ENCODE peak calls at places on chromosomes 1 and 21, in eight cellular contexts. Z is body of pancreas, W is pancreas, A is AG04450, K is B cell, H is dorsolateral prefrontal cortex, Y is MM.1S, T is GM13976. E is an unnamed sample.

GRCh38 chr1:228459091-228459993 is 27.8 kb upstream of the RNF187 start:
- DNase-seq in Z (peak; percentile 37), W (peak; percentile 48), A (peak; percentile 45), K (no peak), H (peak; percentile 58), Y (peak; percentile 54), T (peak; percentile 75), E (peak; percentile 69)

GRCh38 chr1:151611288-151611790 is 511 bp upstream of the SNX27 start:
- DNase-seq in Z (peak; percentile 37), W (peak; percentile 17), A (no peak), K (no peak), H (no peak), Y (no peak), T (no peak), E (no peak)

GRCh38 chr1:8641317-8641997 is 176.0 kb downstream of the RERE start:
- DNase-seq in Z (no peak), W (no peak), A (no peak), K (no peak), H (no peak), Y (no peak), T (no peak), E (no peak)

GRCh38 chr1:154206212-154206611 is at the start of gene CFAP141:
- DNase-seq in Z (no peak), W (no peak), A (no peak), K (no peak), H (no peak), Y (no peak), T (no peak), E (no peak)

GRCh38 chr1:235998812-235999211 is 66.1 kb downstream of the NID1 start:
- DNase-seq in Z (no peak), W (no peak), A (no peak), K (no peak), H (no peak), Y (no peak), T (peak; percentile 36), E (peak; percentile 34)

GRCh38 chr1:203467550-203467921 is 8.1 kb upstream of the PRELP start:
- DNase-seq in Z (peak; percentile 51), W (no peak), A (no peak), K (no peak), H (no peak), Y (no peak), T (no peak), E (no peak)

GRCh38 chr1:60825593-60825992 is 256.8 kb upstream of the NFIA start:
- DNase-seq in Z (no peak), W (no peak), A (no peak), K (no peak), H (no peak), Y (no peak), T (no peak), E (no peak)

GRCh38 chr1:115113781-115114180 is 24.5 kb upstream of the TSPAN2 start:
- DNase-seq in Z (no peak), W (no peak), A (no peak), K (no peak), H (no peak), Y (no peak), T (no peak), E (no peak)

GRCh38 chr1:198118136-198118535 is 38.7 kb upstream of the NEK7 start:
- DNase-seq in Z (peak; percentile 27), W (peak; percentile 27), A (peak; percentile 91), K (no peak), H (no peak), Y (no peak), T (no peak), E (no peak)

GRCh38 chr1:230858918-230859819 is 9.2 kb downstream of the C1orf198 start:
- DNase-seq in Z (no peak), W (no peak), A (peak; percentile 42), K (no peak), H (peak; percentile 89), Y (no peak), T (no peak), E (no peak)

GRCh38 chr1:230861970-230862595 is 6.2 kb downstream of the C1orf198 start:
- DNase-seq in Z (no peak), W (no peak), A (peak; percentile 73), K (no peak), H (no peak), Y (no peak), T (no peak), E (no peak)

GRCh38 chr1:230863449-230863848 is 4.9 kb downstream of the C1orf198 start:
- DNase-seq in Z (peak; percentile 79), W (peak; percentile 70), A (no peak), K (no peak), H (peak; percentile 48), Y (no peak), T (no peak), E (no peak)

GRCh38 chr1:230860617-230861384 is 7.5 kb downstream of the C1orf198 start:
- DNase-seq in Z (no peak), W (no peak), A (no peak), K (no peak), H (no peak), Y (no peak), T (no peak), E (no peak)

GRCh38 chr1:230861489-230861888 is 6.8 kb downstream of the C1orf198 start:
- DNase-seq in Z (no peak), W (no peak), A (no peak), K (no peak), H (no peak), Y (no peak), T (no peak), E (no peak)
- TF ChIP-seq CTCF in Z (no peak), W (no peak), A (peak; percentile 20), K (no peak), H (no peak), Y (no peak), T (no peak), E (no peak)

DNA sequence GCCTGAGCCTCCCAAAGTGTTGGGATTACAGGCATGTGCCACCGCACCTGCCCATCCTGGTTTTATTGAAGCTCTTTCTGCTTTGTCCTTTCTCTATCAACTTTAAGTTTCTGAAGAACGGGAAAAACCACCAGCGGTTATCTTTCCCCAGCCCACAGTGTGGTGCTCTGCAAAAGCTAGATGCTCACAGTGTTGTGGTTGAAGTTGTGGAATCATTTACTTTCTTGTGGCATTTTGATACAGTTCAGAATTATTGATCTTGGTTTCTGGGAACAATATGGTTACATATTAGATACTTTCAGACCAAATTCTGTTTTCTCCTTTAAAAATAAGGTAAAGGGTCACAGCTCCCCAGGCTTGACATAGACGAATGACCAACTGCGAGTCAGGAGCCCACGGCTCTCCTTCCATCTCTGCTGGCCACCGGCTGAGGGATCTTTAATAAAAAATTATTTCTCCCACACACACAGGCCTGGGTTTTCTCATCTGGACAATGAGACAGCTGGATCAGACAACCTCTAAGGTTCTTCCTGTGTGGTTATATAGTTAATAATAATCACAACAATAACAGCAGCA is 385.3 kb downstream of the SETD4 start:
- DNase-seq in Z (peak; percentile 19), W (no peak), A (no peak), K (no peak), H (no peak), Y (no peak), T (no peak), E (no peak)
- TF ChIP-seq CTCF in Z (no peak), W (no peak), A (peak; percentile 10), K (no peak), H (no peak), Y (no peak), T (no peak), E (no peak)

GRCh38 chr21:35730325-35730724 is 330.0 kb downstream of the SETD4 start:
- DNase-seq in Z (no peak), W (no peak), A (no peak), K (no peak), H (no peak), Y (no peak), T (no peak), E (no peak)
- TF ChIP-seq CTCF in Z (no peak), W (no peak), A (no peak), K (no peak), H (no peak), Y (no peak), T (no peak), E (no peak)

DNA sequence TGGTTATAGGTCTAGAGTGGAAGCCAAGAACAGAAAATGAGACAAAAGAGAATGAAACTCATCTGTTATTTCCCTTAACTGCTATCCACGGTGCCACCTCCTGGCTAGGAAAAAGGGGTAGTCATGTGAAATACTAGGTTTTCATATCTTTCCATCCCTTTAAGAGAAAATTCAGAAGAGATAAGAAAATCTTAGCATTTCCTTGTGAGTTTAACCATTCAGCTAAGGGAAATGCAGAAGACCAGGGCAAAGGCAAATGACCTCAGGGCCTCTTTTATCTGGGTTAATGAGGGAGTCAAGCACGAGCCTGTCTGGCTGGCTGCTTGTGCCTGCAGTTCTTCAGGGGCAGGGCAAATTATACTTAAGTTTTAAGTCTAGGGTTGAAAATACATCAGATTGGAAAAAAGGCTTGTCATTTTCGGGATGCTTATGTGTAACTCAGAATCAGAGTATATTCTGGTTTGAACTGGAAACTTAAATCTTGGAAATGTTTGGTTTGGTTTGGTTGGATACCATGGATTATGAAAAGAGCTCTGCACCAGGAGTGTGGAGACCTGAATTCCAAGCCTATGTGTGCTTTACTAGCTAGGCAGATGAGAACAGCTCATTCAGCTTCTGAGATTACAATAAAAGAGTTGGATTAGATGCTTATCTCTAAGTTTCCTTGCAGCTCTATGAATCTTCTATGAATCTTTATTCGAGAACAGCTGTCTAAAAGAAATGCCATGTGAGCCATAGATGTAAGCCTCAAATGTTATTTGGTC is 19.9 kb downstream of the NIBAN1 start:
- DNase-seq in Z (no peak), W (no peak), A (no peak), K (no peak), H (no peak), Y (no peak), T (no peak), E (no peak)
- TF ChIP-seq CTCF in Z (no peak), W (no peak), A (no peak), K (no peak), H (no peak), Y (no peak), T (no peak), E (no peak)

GRCh38 chr1:45016767-45017166 is 4.7 kb downstream of the UROD start:
- DNase-seq in Z (no peak), W (no peak), A (no peak), K (no peak), H (no peak), Y (no peak), T (no peak), E (no peak)
- TF ChIP-seq CTCF in Z (no peak), W (no peak), A (no peak), K (no peak), H (no peak), Y (no peak), T (no peak), E (no peak)

DNA sequence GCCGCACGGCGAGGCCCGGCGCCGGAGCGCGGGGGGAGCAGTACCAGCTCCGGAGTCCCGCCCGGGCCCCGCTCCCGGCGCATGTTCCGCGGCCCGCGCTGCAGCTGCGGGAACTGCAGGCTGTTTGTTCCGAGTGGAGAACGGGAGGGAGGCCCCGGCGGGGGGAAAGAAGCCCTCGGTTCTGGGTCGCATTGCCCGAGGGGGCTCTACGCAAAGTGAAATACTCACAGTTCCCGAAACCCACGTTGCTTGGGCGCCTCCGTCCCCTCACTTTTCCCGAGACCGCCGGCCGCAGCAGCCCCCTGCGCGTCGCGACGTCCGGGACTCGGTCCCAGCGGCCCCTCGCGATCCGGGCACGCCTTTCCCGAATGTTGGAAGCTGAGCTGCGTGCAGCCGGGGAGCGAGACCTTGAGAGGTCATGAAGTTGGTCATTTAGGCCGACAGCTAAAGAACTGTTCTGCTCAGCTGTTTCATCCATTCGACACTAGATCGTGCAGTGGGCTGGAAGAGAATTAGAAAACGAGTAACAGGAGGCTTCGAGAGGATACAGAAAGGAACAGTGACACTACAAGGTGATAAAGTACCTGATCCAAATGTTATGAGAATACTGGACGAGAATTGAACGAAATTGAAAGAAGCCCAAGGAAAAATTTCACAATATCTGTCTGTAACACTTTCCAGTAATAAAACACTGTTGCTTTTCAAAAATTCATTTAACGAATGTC is 596 bp upstream of the LIN9 start:
- DNase-seq in Z (no peak), W (peak; percentile 19), A (no peak), K (no peak), H (peak; percentile 44), Y (peak; percentile 36), T (no peak), E (no peak)
- TF ChIP-seq CTCF in Z (no peak), W (no peak), A (peak; percentile 20), K (no peak), H (peak; percentile 4), Y (no peak), T (no peak), E (no peak)

E was measured in GM20000.